ENCODE peak calls at places on chromosomes 12 and 14, in nine cellular contexts. O, D, G, F, L, S, B, M and T are unnamed samples.
A peak's percentile ranks its signal among the peaks of the same experiment; 100 is the strongest.

GRCh38 chr14:68547305-68548193 is 245.3 kb downstream of the ZFP36L1 start:
- DNase-seq in G (peak; percentile 75), B (no peak), O (no peak), M (peak; percentile 59), D (no peak), L (no peak), F (no peak), S (peak; percentile 95), T (no peak)

GRCh38 chr12:63802012-63802608 is 22.4 kb downstream of the RXYLT1 start:
- DNase-seq in B (no peak), G (no peak), D (no peak), L (no peak), O (no peak), F (no peak), M (peak; percentile 65), S (no peak), T (no peak)

GRCh38 chr14:63432228-63432627 is 110.9 kb downstream of the PPP2R5E start:
- DNase-seq in O (no peak), L (no peak), F (no peak), S (no peak), B (no peak), M (no peak), G (no peak), D (no peak), T (no peak)

GRCh38 chr12:111754671-111755070 is 12.1 kb upstream of the ALDH2 start:
- DNase-seq in B (no peak), M (no peak), O (no peak), S (no peak), D (peak; percentile 10), G (peak; percentile 60), L (no peak), F (no peak), T (peak; percentile 25)

GRCh38 chr12:29241821-29242591 is 92.9 kb downstream of the FAR2 start:
- DNase-seq in D (no peak), S (no peak), O (no peak), F (no peak), M (no peak), G (peak; percentile 36), B (peak; percentile 22), L (no peak), T (peak; percentile 86)

GRCh38 chr14:104150201-104151027 is 12.0 kb downstream of the KIF26A start:
- DNase-seq in O (no peak), F (no peak), M (no peak), D (no peak), L (no peak), G (no peak), B (no peak), S (no peak), T (no peak)

GRCh38 chr12:123732251-123732650 is 20.1 kb downstream of the ATP6V0A2 start:
- DNase-seq in G (no peak), F (no peak), S (no peak), O (no peak), B (no peak), L (no peak), M (no peak), D (no peak), T (no peak)

GRCh38 chr12:75923964-75924666 is 107.5 kb downstream of the PHLDA1 start:
- DNase-seq in G (no peak), O (no peak), F (no peak), D (no peak), L (no peak), S (no peak), B (no peak), M (no peak), T (no peak)

GRCh38 chr14:55336161-55336560 is 64.9 kb downstream of the FBXO34 start:
- DNase-seq in S (no peak), F (no peak), B (no peak), O (no peak), G (no peak), L (no peak), D (no peak), M (no peak), T (no peak)

GRCh38 chr14:99566009-99566389 is 38.0 kb downstream of the CCDC85C start:
- DNase-seq in S (no peak), B (no peak), O (no peak), L (no peak), G (no peak), D (no peak), F (no peak), M (peak; percentile 44), T (no peak)

GRCh38 chr12:52720487-52720886 is 17.2 kb upstream of the KRT77 start:
- DNase-seq in G (no peak), D (no peak), F (no peak), O (no peak), B (no peak), L (no peak), M (no peak), S (no peak), T (no peak)

GRCh38 chr14:63893701-63894458 is 41.1 kb downstream of the SYNE2 start:
- DNase-seq in M (peak; percentile 65), L (no peak), B (no peak), G (peak; percentile 75), O (no peak), D (no peak), F (no peak), S (peak; percentile 72), T (no peak)

GRCh38 chr12:22406622-22407021 is 72.1 kb upstream of the ST8SIA1 start:
- DNase-seq in D (no peak), G (no peak), F (no peak), O (no peak), S (no peak), M (no peak), B (no peak), L (no peak), T (no peak)

GRCh38 chr12:16112626-16113560 is 164.6 kb downstream of the SLC15A5 start:
- DNase-seq in F (no peak), S (no peak), G (no peak), M (no peak), D (no peak), O (no peak), B (no peak), L (no peak), T (no peak)